ENCODE peak calls at places on chromosomes 5 and 9, in seven cellular contexts. Q is upper lobe of left lung, L is GM23338, P is K562, O is Panc1, H is GM12878, Y is HCT116. S is an unnamed sample. For H3K27me3, the result is how much of the 10 kb centered on the place peaks cover.

GRCh38 chr5:141821430-141821925 is 56.7 kb downstream of the PCDH1 start:
- ATAC-seq in Q (peak), L (peak), P (peak), O (no peak), H (no peak), Y (peak), S (peak)

GRCh38 chr9:21413089-21414023 is 4.4 kb downstream of the IFNA8 start:
- ATAC-seq in Q (peak), L (peak), P (no peak), O (no peak), H (peak), Y (peak), S (no peak)

GRCh38 chr9:99778308-99778707 is 43.4 kb upstream of the NR4A3 start:
- ATAC-seq in Q (no peak), L (no peak), P (no peak), O (no peak), H (peak), Y (peak), S (no peak)

GRCh38 chr9:68805890-68806517 is 101.0 kb downstream of the PIP5K1B start:
- ATAC-seq in Q (no peak), L (no peak), P (peak), O (no peak), H (no peak), Y (no peak), S (no peak)

GRCh38 chr9:94881946-94882345 is 155.4 kb downstream of the AOPEP start:
- ATAC-seq in Q (no peak), L (no peak), P (no peak), O (no peak), H (peak), Y (no peak), S (no peak)

GRCh38 chr5:160506006-160507004 is 84.7 kb downstream of the PTTG1 start:
- ATAC-seq in Q (peak), L (peak), P (peak), O (peak), H (peak), Y (no peak), S (no peak)

GRCh38 chr5:96537386-96537785 is 104.3 kb upstream of the PCSK1 start:
- ATAC-seq in Q (no peak), L (no peak), P (no peak), O (no peak), H (no peak), Y (no peak), S (no peak)

GRCh38 chr5:122730037-122730436 is 44.8 kb upstream of the SNX2 start:
- ATAC-seq in Q (no peak), L (no peak), P (no peak), O (no peak), H (peak), Y (no peak), S (no peak)

GRCh38 chr5:42989198-42989597 is 50.9 kb downstream of the ANXA2R start:
- ATAC-seq in Q (no peak), L (no peak), P (no peak), O (no peak), H (no peak), Y (no peak), S (no peak)

GRCh38 chr5:131685514-131686171 is 50.6 kb upstream of the RAPGEF6 start:
- ATAC-seq in Q (peak), L (no peak), P (peak), O (peak), H (no peak), Y (no peak), S (peak)

GRCh38 chr5:84113246-84114118 is 271.2 kb downstream of the EDIL3 start:
- ATAC-seq in Q (no peak), L (peak), P (no peak), O (no peak), H (no peak), Y (peak), S (no peak)

GRCh38 chr5:132772291-132773070 is 4.6 kb downstream of the SEPTIN8 start:
- ATAC-seq in Q (no peak), L (no peak), P (no peak), O (no peak), H (no peak), Y (no peak), S (no peak)

GRCh38 chr9:15505927-15506326 is 4.8 kb downstream of the PSIP1 start:
- ATAC-seq in Q (no peak), L (no peak), P (no peak), O (no peak), H (peak), Y (no peak), S (no peak)

GRCh38 chr5:136080113-136080482 is 51.3 kb downstream of the TGFBI start:
- ATAC-seq in Q (peak), L (peak), P (no peak), O (no peak), H (no peak), Y (no peak), S (peak)

GRCh38 chr9:86802900-86803673 is 144.2 kb downstream of the GAS1 start:
- ATAC-seq in Q (no peak), L (no peak), P (no peak), O (no peak), H (no peak), Y (no peak), S (no peak)

GRCh38 chr9:100472725-100473261 is at the start of gene TMEFF1:
- ATAC-seq in Q (peak), L (peak), P (peak), O (peak), H (peak), Y (peak), S (peak)

GRCh38 chr5:115184780-115185179 is 15.1 kb upstream of the TRIM36 start:
- ATAC-seq in Q (no peak), L (no peak), P (no peak), O (no peak), H (no peak), Y (no peak), S (no peak)

GRCh38 chr9:136674786-136675349 is 12.2 kb downstream of the EGFL7 start:
- ATAC-seq in Q (peak), L (no peak), P (no peak), O (no peak), H (no peak), Y (no peak), S (no peak)
- TF ChIP-seq POLR2AphosphoS5 in Q (peak), L (no peak), P (no peak), O (no peak), H (no peak), Y (no peak), S (no peak)

DNA sequence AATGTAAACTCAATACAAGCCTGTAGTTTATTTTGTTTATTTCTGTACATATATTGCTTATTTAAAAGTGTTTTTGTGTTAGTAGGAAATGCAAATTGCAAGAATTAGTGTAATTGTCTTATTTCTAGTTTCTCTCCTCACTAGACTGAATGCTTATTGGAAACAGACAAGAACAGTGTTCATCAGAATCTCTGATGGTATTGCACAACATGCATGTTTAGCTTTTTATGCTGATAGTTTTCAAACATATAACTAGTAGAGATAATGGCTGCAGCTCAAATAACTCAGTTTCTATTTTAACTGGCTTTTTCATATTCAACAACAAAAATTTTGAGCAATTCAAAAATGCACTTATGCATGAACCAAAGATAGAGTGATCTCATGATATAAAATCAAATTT is 68.8 kb upstream of the HTR4 start:
- ATAC-seq in Q (no peak), L (no peak), P (no peak), O (no peak), H (no peak), Y (no peak), S (no peak)
- H3K27me3 ChIP-seq in Q (under half), L (under half), P (under half), O (under half), H (under half), Y (under half), S (under half)

GRCh38 chr5:137500616-137501225 is 1.6 kb upstream of the SPOCK1 start:
- ATAC-seq in Q (no peak), L (no peak), P (no peak), O (no peak), H (no peak), Y (no peak), S (no peak)
- H3K4me3 ChIP-seq in Q (no peak), L (no peak), P (no peak), O (no peak), H (no peak), Y (no peak), S (no peak)

GRCh38 chr9:120852240-120853018 is 9.7 kb upstream of the PSMD5 start:
- ATAC-seq in Q (no peak), L (peak), P (no peak), O (no peak), H (no peak), Y (no peak), S (no peak)
- TF ChIP-seq POLR2AphosphoS5 in Q (no peak), L (no peak), P (no peak), O (no peak), H (peak), Y (no peak), S (no peak)

GRCh38 chr5:11277323-11277722 is 516.3 kb upstream of the DAP start:
- ATAC-seq in Q (no peak), L (no peak), P (no peak), O (no peak), H (no peak), Y (no peak), S (no peak)
- H3K27me3 ChIP-seq in Q (under half), L (under half), P (under half), O (under half), H (under half), Y (under half), S (under half)

GRCh38 chr9:97237311-97237786 is 70.1 kb upstream of the CCDC180 start:
- ATAC-seq in Q (no peak), L (peak), P (peak), O (no peak), H (no peak), Y (no peak), S (no peak)
- H3K4me3 ChIP-seq in Q (peak), L (peak), P (peak), O (peak), H (no peak), Y (peak), S (peak)

GRCh38 chr5:176178789-176179188 is 59.4 kb upstream of the SIMC1 start:
- ATAC-seq in Q (no peak), L (no peak), P (peak), O (no peak), H (no peak), Y (peak), S (no peak)

GRCh38 chr5:176181271-176181855 is 56.9 kb upstream of the SIMC1 start:
- ATAC-seq in Q (no peak), L (no peak), P (no peak), O (no peak), H (no peak), Y (no peak), S (no peak)

GRCh38 chr5:176180781-176181180 is 57.4 kb upstream of the SIMC1 start:
- ATAC-seq in Q (no peak), L (peak), P (peak), O (peak), H (no peak), Y (no peak), S (no peak)

GRCh38 chr5:176183321-176184074 is 54.7 kb upstream of the SIMC1 start:
- ATAC-seq in Q (no peak), L (peak), P (peak), O (no peak), H (no peak), Y (no peak), S (no peak)

GRCh38 chr5:176180339-176180738 is 57.9 kb upstream of the SIMC1 start:
- ATAC-seq in Q (no peak), L (no peak), P (no peak), O (no peak), H (no peak), Y (no peak), S (no peak)
- TF ChIP-seq POLR2AphosphoS5 in Q (no peak), L (no peak), P (no peak), O (no peak), H (no peak), Y (no peak), S (no peak)

DNA sequence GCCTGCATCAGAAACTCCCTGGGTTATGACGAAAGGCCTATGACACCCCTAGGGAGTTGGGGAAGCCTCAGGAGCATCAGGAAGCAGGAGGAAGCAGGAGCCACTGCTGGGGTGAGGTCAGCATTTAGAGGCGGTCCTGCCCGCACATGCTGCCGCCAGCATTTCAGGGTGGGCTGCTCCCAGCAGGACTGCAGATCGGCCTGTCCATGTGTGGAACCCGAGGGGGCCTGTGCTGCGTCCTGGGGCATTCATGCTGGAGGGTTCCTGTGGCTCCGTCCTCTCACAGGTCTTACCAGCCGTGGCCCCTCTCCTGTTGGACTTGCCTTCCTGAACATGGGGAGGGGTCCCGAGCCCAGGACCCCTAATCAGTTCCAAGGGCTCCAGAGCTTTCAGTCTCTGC is 6.9 kb downstream of the NKD2 start:
- ATAC-seq in Q (no peak), L (no peak), P (no peak), O (no peak), H (no peak), Y (no peak), S (no peak)
- H3K27me3 ChIP-seq in Q (under half), L (under half), P (half or more), O (under half), H (under half), Y (under half), S (under half)